ENCODE peak calls at places on chromosomes 3 and 15, in nine cellular contexts. A is neural progenitor cell, E is hepatocyte, F is HCT116, J is GM23248, T is SK-N-SH, I is GM23338, H is MM.1S, N is OCI-LY7. S is an unnamed sample.

GRCh38 chr3:36909666-36910065 is 35.2 kb downstream of the TRANK1 start:
- DNase-seq in H (no peak), T (no peak), F (no peak), A (no peak), J (no peak), E (no peak), N (no peak), I (no peak), S (peak; percentile 74)

GRCh38 chr3:170907519-170908234 is 760 bp downstream of the EIF5A2 start:
- DNase-seq in I (no peak), H (no peak), A (peak; percentile 21), T (no peak), J (peak; percentile 47), N (peak; percentile 31), E (peak; percentile 11), F (no peak), S (no peak)

GRCh38 chr3:138092023-138092422 is 23.4 kb downstream of the DZIP1L start:
- DNase-seq in H (no peak), F (no peak), T (no peak), A (no peak), E (no peak), J (peak; percentile 78), N (no peak), I (no peak), S (peak; percentile 40)

GRCh38 chr3:119891944-119892721 is 110.2 kb downstream of the NR1I2 start:
- DNase-seq in I (peak; percentile 88), E (peak; percentile 68), J (peak; percentile 83), A (peak; percentile 75), H (peak; percentile 64), F (peak; percentile 46), T (peak; percentile 23), N (peak; percentile 48), S (peak; percentile 83)

GRCh38 chr3:25897019-25897418 is 107.1 kb downstream of the OXSM start:
- DNase-seq in N (peak; percentile 71), F (peak; percentile 51), A (peak; percentile 55), T (no peak), I (peak; percentile 76), E (peak; percentile 30), J (peak; percentile 29), H (peak; percentile 64), S (peak; percentile 69)

GRCh38 chr3:134426660-134427181 is 52.5 kb upstream of the AMOTL2 start:
- DNase-seq in I (no peak), F (no peak), H (no peak), A (no peak), J (peak; percentile 96), T (no peak), E (no peak), N (no peak), S (no peak)

GRCh38 chr15:60362318-60363023 is 35.3 kb downstream of the ANXA2 start:
- DNase-seq in I (no peak), F (no peak), N (no peak), T (no peak), A (no peak), E (no peak), H (no peak), J (peak; percentile 95), S (peak; percentile 83)

GRCh38 chr15:43279496-43279895 is 12.8 kb upstream of the TGM5 start:
- DNase-seq in T (no peak), A (no peak), I (no peak), E (no peak), J (no peak), N (no peak), H (no peak), F (no peak), S (no peak)

GRCh38 chr15:42151736-42152135 is 4.7 kb downstream of the PLA2G4F start:
- DNase-seq in E (no peak), T (no peak), I (no peak), J (no peak), F (no peak), H (no peak), N (no peak), A (no peak), S (no peak)

GRCh38 chr3:177452487-177452886 is 255.2 kb upstream of the TBL1XR1 start:
- DNase-seq in N (no peak), T (no peak), J (peak; percentile 96), F (no peak), E (peak; percentile 63), A (no peak), H (no peak), I (no peak), S (peak; percentile 25)

GRCh38 chr3:177453087-177453844 is 256.0 kb upstream of the TBL1XR1 start:
- DNase-seq in A (no peak), E (no peak), F (no peak), J (no peak), I (no peak), N (no peak), H (no peak), T (no peak), S (no peak)

GRCh38 chr3:177448987-177449975 is 252.0 kb upstream of the TBL1XR1 start:
- DNase-seq in A (no peak), T (no peak), H (no peak), I (no peak), F (no peak), E (peak; percentile 44), J (no peak), N (no peak), S (no peak)

GRCh38 chr3:177451277-177451880 is 254.1 kb upstream of the TBL1XR1 start:
- DNase-seq in E (no peak), F (no peak), A (no peak), I (no peak), H (no peak), N (no peak), T (no peak), J (peak; percentile 19), S (no peak)

GRCh38 chr3:177451940-177452484 is 254.7 kb upstream of the TBL1XR1 start:
- DNase-seq in E (no peak), T (peak; percentile 36), F (no peak), N (no peak), J (peak; percentile 78), H (no peak), A (no peak), I (no peak), S (no peak)
- TF ChIP-seq EZH2phosphoT487 in E (no peak), T (no peak), F (no peak), N (no peak), J (no peak), H (no peak), A (no peak), I (no peak), S (no peak)

GRCh38 chr3:50264389-50264963 is 4.5 kb upstream of the SEMA3B start:
- DNase-seq in J (peak; percentile 83), T (peak; percentile 83), E (peak; percentile 98), H (no peak), I (no peak), F (peak; percentile 76), N (no peak), A (peak; percentile 94), S (peak; percentile 74)
- H3K4me2 ChIP-seq in J (peak overlapping the region; percentile 23), T (peak overlapping the region; percentile 78), E (peak overlapping the region; percentile 59), H (no peak overlapping the region), I (peak overlapping the region; percentile 16), F (peak overlapping the region; percentile 80), N (no peak overlapping the region), A (peak overlapping the region; percentile 70), S (peak overlapping the region; percentile 15)

GRCh38 chr15:31259562-31260252 is 66.9 kb upstream of the KLF13 start:
- DNase-seq in A (no peak), T (no peak), E (no peak), H (no peak), F (no peak), N (no peak), J (no peak), I (no peak), S (no peak)

GRCh38 chr15:31262901-31263671 is 63.5 kb upstream of the KLF13 start:
- DNase-seq in N (peak; percentile 91), E (no peak), T (no peak), H (peak; percentile 82), F (no peak), J (peak; percentile 53), A (no peak), I (no peak), S (no peak)

GRCh38 chr15:31260646-31261265 is 65.9 kb upstream of the KLF13 start:
- DNase-seq in A (no peak), I (no peak), T (no peak), F (no peak), E (no peak), N (no peak), H (no peak), J (no peak), S (no peak)

GRCh38 chr15:31262143-31262530 is 64.5 kb upstream of the KLF13 start:
- DNase-seq in F (no peak), E (no peak), T (no peak), H (no peak), A (no peak), I (no peak), N (no peak), J (no peak), S (no peak)

GRCh38 chr15:31261266-31262142 is 65.1 kb upstream of the KLF13 start:
- DNase-seq in A (no peak), H (no peak), E (no peak), J (no peak), F (no peak), I (no peak), T (no peak), N (no peak), S (no peak)
- TF ChIP-seq EZH2phosphoT487 in A (no peak), H (no peak), E (no peak), J (no peak), F (no peak), I (no peak), T (no peak), N (no peak), S (no peak)

DNA sequence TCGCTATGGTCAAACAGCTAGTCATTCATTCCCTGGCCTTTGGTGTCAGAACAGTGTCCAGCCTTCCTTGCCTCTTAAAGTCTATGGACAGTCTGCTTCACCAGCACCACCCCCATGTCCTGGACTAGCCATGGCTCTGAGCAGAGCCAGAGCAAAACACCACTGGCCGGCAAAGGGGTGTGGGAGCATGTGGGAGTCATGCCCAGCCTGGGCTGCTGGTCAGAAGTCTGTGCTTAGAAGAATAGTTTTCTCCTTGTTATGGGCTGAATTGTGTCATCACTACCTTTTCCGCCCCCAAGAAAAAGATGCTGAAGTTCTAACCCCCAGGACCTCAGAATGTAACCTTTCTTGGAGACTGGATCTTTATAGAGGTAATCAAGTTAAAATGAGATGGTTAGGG is 132.9 kb upstream of the LPP start:
- DNase-seq in J (peak; percentile 63), F (no peak), N (no peak), E (no peak), H (no peak), I (no peak), A (no peak), T (no peak), S (no peak)
- H3K4me2 ChIP-seq in J (peak overlapping the region; percentile 68), F (no peak overlapping the region), N (no peak overlapping the region), E (no peak overlapping the region), H (no peak overlapping the region), I (no peak overlapping the region), A (no peak overlapping the region), T (no peak overlapping the region), S (peak overlapping the region; percentile 18)

GRCh38 chr15:33506781-33507180 is 196.0 kb downstream of the RYR3 start:
- DNase-seq in N (no peak), T (no peak), E (no peak), F (no peak), H (no peak), J (peak; percentile 34), A (peak; percentile 20), I (peak; percentile 65), S (no peak)
- TF ChIP-seq EZH2phosphoT487 in N (no peak), T (no peak), E (no peak), F (no peak), H (no peak), J (no peak), A (no peak), I (no peak), S (no peak)

GRCh38 chr3:14434541-14435151 is 32.2 kb downstream of the SLC6A6 start:
- DNase-seq in E (no peak), J (peak; percentile 26), N (no peak), T (no peak), A (no peak), I (no peak), F (no peak), H (no peak), S (peak; percentile 46)
- H3K4me2 ChIP-seq in E (no peak overlapping the region), J (peak overlapping the region; percentile 32), N (no peak overlapping the region), T (peak overlapping the region; percentile 41), A (no peak overlapping the region), I (no peak overlapping the region), F (peak overlapping the region; percentile 37), H (peak overlapping the region; percentile 92), S (peak overlapping the region; percentile 63)

S was measured in PC-3.